ENCODE peak calls at places on chromosomes 1 and 21, in four cellular contexts. One of them, this sample, is unnamed.
A peak's percentile ranks its signal among the peaks of the same experiment; 100 is the strongest.

GRCh38 chr1:18907021-18907913 is 4.9 kb upstream of the ALDH4A1 start:
- DNase-seq in posterior cingulate gyrus: peak; percentile 52
- DNase-seq in HL-60: peak; percentile 67
- DNase-seq in non-pigmented ciliary epithelial cell: no peak
- DNase-seq in this sample: peak; percentile 55

GRCh38 chr1:228483789-228484188 is 3.4 kb upstream of the RNF187 start:
- DNase-seq in posterior cingulate gyrus: no peak
- DNase-seq in HL-60: no peak
- DNase-seq in non-pigmented ciliary epithelial cell: no peak
- DNase-seq in this sample: no peak

GRCh38 chr21:39441502-39442475 is 3.8 kb downstream of the LCA5L start:
- DNase-seq in posterior cingulate gyrus: peak; percentile 14
- DNase-seq in HL-60: peak; percentile 69
- DNase-seq in non-pigmented ciliary epithelial cell: no peak
- DNase-seq in this sample: peak; percentile 41

GRCh38 chr1:31064685-31065309 is 720 bp downstream of the PUM1 start:
- DNase-seq in posterior cingulate gyrus: peak; percentile 35
- DNase-seq in HL-60: peak; percentile 38
- DNase-seq in non-pigmented ciliary epithelial cell: no peak
- DNase-seq in this sample: peak; percentile 6

GRCh38 chr1:242185728-242186127 is 186.8 kb upstream of the MAP1LC3C start:
- DNase-seq in posterior cingulate gyrus: no peak
- DNase-seq in HL-60: no peak
- DNase-seq in non-pigmented ciliary epithelial cell: no peak
- DNase-seq in this sample: no peak

GRCh38 chr1:63730211-63730610 is 43.6 kb upstream of the ROR1 start:
- DNase-seq in posterior cingulate gyrus: no peak
- DNase-seq in HL-60: no peak
- DNase-seq in non-pigmented ciliary epithelial cell: no peak
- DNase-seq in this sample: no peak

GRCh38 chr1:167291539-167292195 is 71.0 kb downstream of the POU2F1 start:
- DNase-seq in posterior cingulate gyrus: no peak
- DNase-seq in HL-60: no peak
- DNase-seq in non-pigmented ciliary epithelial cell: no peak
- DNase-seq in this sample: no peak

GRCh38 chr1:97138515-97139032 is 417.0 kb downstream of the PTBP2 start:
- DNase-seq in posterior cingulate gyrus: no peak
- DNase-seq in HL-60: no peak
- DNase-seq in non-pigmented ciliary epithelial cell: no peak
- DNase-seq in this sample: no peak

GRCh38 chr21:23817337-23817736 is 1789.9 kb downstream of the MRPL39 start:
- DNase-seq in posterior cingulate gyrus: no peak
- DNase-seq in HL-60: no peak
- DNase-seq in non-pigmented ciliary epithelial cell: no peak
- DNase-seq in this sample: no peak

GRCh38 chr1:12001249-12001917 is 17.9 kb upstream of the MIIP start:
- DNase-seq in posterior cingulate gyrus: peak; percentile 69
- DNase-seq in HL-60: peak; percentile 45
- DNase-seq in non-pigmented ciliary epithelial cell: no peak
- DNase-seq in this sample: no peak

GRCh38 chr1:29383972-29384371 is 147.7 kb downstream of the PTPRU start:
- DNase-seq in posterior cingulate gyrus: peak; percentile 13
- DNase-seq in HL-60: no peak
- DNase-seq in non-pigmented ciliary epithelial cell: no peak
- DNase-seq in this sample: no peak

GRCh38 chr1:109229531-109230127 is 15.9 kb downstream of the SARS1 start:
- DNase-seq in posterior cingulate gyrus: peak; percentile 35
- DNase-seq in HL-60: no peak
- DNase-seq in non-pigmented ciliary epithelial cell: no peak
- DNase-seq in this sample: no peak

GRCh38 chr1:235513495-235514366 is 9.5 kb upstream of the B3GALNT2 start:
- DNase-seq in posterior cingulate gyrus: no peak
- DNase-seq in HL-60: peak; percentile 56
- DNase-seq in non-pigmented ciliary epithelial cell: peak; percentile 37
- DNase-seq in this sample: peak; percentile 69

GRCh38 chr21:16571594-16571993 is 841.8 kb downstream of the USP25 start:
- DNase-seq in posterior cingulate gyrus: no peak
- DNase-seq in HL-60: no peak
- DNase-seq in non-pigmented ciliary epithelial cell: no peak
- DNase-seq in this sample: no peak

GRCh38 chr1:244449936-244450508 is 1.7 kb downstream of the ADSS2 start:
- DNase-seq in posterior cingulate gyrus: no peak
- DNase-seq in HL-60: peak; percentile 62
- DNase-seq in non-pigmented ciliary epithelial cell: no peak
- DNase-seq in this sample: no peak

GRCh38 chr1:25568834-25569598 is 25.6 kb downstream of the LDLRAP1 start:
- DNase-seq in posterior cingulate gyrus: no peak
- DNase-seq in HL-60: no peak
- DNase-seq in non-pigmented ciliary epithelial cell: no peak
- DNase-seq in this sample: peak; percentile 56

GRCh38 chr1:50978852-50979781 is 9.1 kb downstream of the CDKN2C start:
- DNase-seq in posterior cingulate gyrus: no peak
- DNase-seq in HL-60: peak; percentile 42
- DNase-seq in non-pigmented ciliary epithelial cell: no peak
- DNase-seq in this sample: peak; percentile 53

GRCh38 chr1:150976879-150977694 is 2.5 kb upstream of the CERS2 start:
- DNase-seq in posterior cingulate gyrus: peak; percentile 64
- DNase-seq in HL-60: peak; percentile 97
- DNase-seq in non-pigmented ciliary epithelial cell: no peak
- DNase-seq in this sample: peak; percentile 95

GRCh38 chr1:30707412-30708360 is 15.7 kb downstream of the MATN1 start:
- DNase-seq in posterior cingulate gyrus: peak; percentile 84
- DNase-seq in HL-60: peak; percentile 60
- DNase-seq in non-pigmented ciliary epithelial cell: no peak
- DNase-seq in this sample: peak; percentile 84

GRCh38 chr21:24903954-24904635 is 703.2 kb downstream of the MRPL39 start:
- DNase-seq in posterior cingulate gyrus: no peak
- DNase-seq in HL-60: no peak
- DNase-seq in non-pigmented ciliary epithelial cell: no peak
- DNase-seq in this sample: no peak

GRCh38 chr1:48471603-48472576 is at the start of gene SPATA6:
- DNase-seq in posterior cingulate gyrus: peak; percentile 97
- DNase-seq in HL-60: peak; percentile 83
- DNase-seq in non-pigmented ciliary epithelial cell: peak; percentile 63
- DNase-seq in this sample: peak; percentile 94

GRCh38 chr1:34549199-34549598 is 205.6 kb upstream of the GJB5 start:
- DNase-seq in posterior cingulate gyrus: no peak
- DNase-seq in HL-60: peak; percentile 9
- DNase-seq in non-pigmented ciliary epithelial cell: no peak
- DNase-seq in this sample: peak; percentile 76

GRCh38 chr1:113416515-113416914 is 26.2 kb downstream of the MAGI3 start:
- DNase-seq in posterior cingulate gyrus: no peak
- DNase-seq in HL-60: no peak
- DNase-seq in non-pigmented ciliary epithelial cell: no peak
- DNase-seq in this sample: no peak

GRCh38 chr1:160674415-160674814 is 27.6 kb upstream of the SLAMF1 start:
- DNase-seq in posterior cingulate gyrus: no peak
- DNase-seq in HL-60: no peak
- DNase-seq in non-pigmented ciliary epithelial cell: no peak
- DNase-seq in this sample: no peak

GRCh38 chr1:45622891-45623394 is 911 bp downstream of the CCDC17 start:
- DNase-seq in posterior cingulate gyrus: no peak
- DNase-seq in HL-60: no peak
- DNase-seq in non-pigmented ciliary epithelial cell: no peak
- DNase-seq in this sample: no peak

GRCh38 chr1:151619489-151620093 is 7.7 kb downstream of the SNX27 start:
- DNase-seq in posterior cingulate gyrus: no peak
- DNase-seq in HL-60: no peak
- DNase-seq in non-pigmented ciliary epithelial cell: no peak
- DNase-seq in this sample: no peak

GRCh38 chr1:151009206-151009587 is 948 bp downstream of the PRUNE1 start:
- DNase-seq in posterior cingulate gyrus: no peak
- DNase-seq in HL-60: no peak
- DNase-seq in non-pigmented ciliary epithelial cell: no peak
- DNase-seq in this sample: no peak

GRCh38 chr1:211591980-211592493 is 13.1 kb upstream of the SLC30A1 start:
- DNase-seq in posterior cingulate gyrus: peak; percentile 28
- DNase-seq in HL-60: no peak
- DNase-seq in non-pigmented ciliary epithelial cell: peak; percentile 77
- DNase-seq in this sample: no peak

GRCh38 chr1:197129698-197130097 is 16.8 kb downstream of the ASPM start:
- DNase-seq in posterior cingulate gyrus: no peak
- DNase-seq in HL-60: no peak
- DNase-seq in non-pigmented ciliary epithelial cell: no peak
- DNase-seq in this sample: no peak

GRCh38 chr1:59499273-59499955 is 202.5 kb downstream of the FGGY start:
- DNase-seq in posterior cingulate gyrus: no peak
- DNase-seq in HL-60: no peak
- DNase-seq in non-pigmented ciliary epithelial cell: no peak
- DNase-seq in this sample: no peak

GRCh38 chr1:228081578-228082259 is 789 bp upstream of the ARF1 start:
- DNase-seq in posterior cingulate gyrus: no peak
- DNase-seq in HL-60: no peak
- DNase-seq in non-pigmented ciliary epithelial cell: no peak
- DNase-seq in this sample: no peak

GRCh38 chr1:229474491-229474890 is 33.6 kb downstream of the NUP133 start:
- DNase-seq in posterior cingulate gyrus: no peak
- DNase-seq in HL-60: no peak
- DNase-seq in non-pigmented ciliary epithelial cell: no peak
- DNase-seq in this sample: no peak

GRCh38 chr1:39165049-39165448 is 39.4 kb upstream of the MACF1 start:
- DNase-seq in posterior cingulate gyrus: no peak
- DNase-seq in HL-60: no peak
- DNase-seq in non-pigmented ciliary epithelial cell: no peak
- DNase-seq in this sample: no peak

GRCh38 chr1:13950637-13951036 is 250.6 kb downstream of the PRDM2 start:
- DNase-seq in posterior cingulate gyrus: no peak
- DNase-seq in HL-60: no peak
- DNase-seq in non-pigmented ciliary epithelial cell: no peak
- DNase-seq in this sample: no peak

GRCh38 chr1:14693996-14694395 is 95.5 kb downstream of the KAZN start:
- DNase-seq in posterior cingulate gyrus: no peak
- DNase-seq in HL-60: no peak
- DNase-seq in non-pigmented ciliary epithelial cell: no peak
- DNase-seq in this sample: no peak

GRCh38 chr1:85494957-85495266 is 30.0 kb upstream of the DDAH1 start:
- DNase-seq in posterior cingulate gyrus: no peak
- DNase-seq in HL-60: no peak
- DNase-seq in non-pigmented ciliary epithelial cell: no peak
- DNase-seq in this sample: peak; percentile 24

GRCh38 chr1:36486436-36487335 is 4.0 kb upstream of the CSF3R start:
- DNase-seq in posterior cingulate gyrus: peak; percentile 23
- DNase-seq in HL-60: peak; percentile 97
- DNase-seq in non-pigmented ciliary epithelial cell: no peak
- DNase-seq in this sample: peak; percentile 86

GRCh38 chr1:9884805-9885204 is 25.3 kb downstream of the CTNNBIP1 start:
- DNase-seq in posterior cingulate gyrus: no peak
- DNase-seq in HL-60: no peak
- DNase-seq in non-pigmented ciliary epithelial cell: no peak
- DNase-seq in this sample: no peak

GRCh38 chr1:156657971-156658319 is 16.0 kb downstream of the BCAN start:
- DNase-seq in posterior cingulate gyrus: peak; percentile 38
- DNase-seq in HL-60: peak; percentile 36
- DNase-seq in non-pigmented ciliary epithelial cell: no peak
- DNase-seq in this sample: no peak

This sample was measured in Calu3.